ENCODE peak calls at places on chromosomes 6 and 20, in five cellular contexts. E is HCT116, C is testis, O is GM23248, J is thyroid gland. L is an unnamed sample. For H3K9me3, the result is how much of the 10 kb centered on the place peaks cover.

GRCh38 chr6:163500105-163500504 is 85.6 kb downstream of the QKI start:
- DNase-seq in E (no peak), C (no peak), O (no peak), J (no peak), L (no peak)

GRCh38 chr20:11687546-11688292 is 230.0 kb upstream of the BTBD3 start:
- DNase-seq in E (no peak), C (no peak), O (no peak), J (no peak), L (no peak)

GRCh38 chr20:49987015-49987867 is 4.5 kb downstream of the SNAI1 start:
- DNase-seq in E (no peak), C (no peak), O (peak), J (no peak), L (no peak)

GRCh38 chr20:49583669-49584417 is 15.9 kb upstream of the PTGIS start:
- DNase-seq in E (no peak), C (peak), O (peak), J (peak), L (no peak)

GRCh38 chr6:16320533-16321340 is 82.3 kb downstream of the GMPR start:
- DNase-seq in E (no peak), C (no peak), O (peak), J (no peak), L (no peak)

GRCh38 chr6:12911387-12911960 is 194.9 kb downstream of the PHACTR1 start:
- DNase-seq in E (no peak), C (no peak), O (peak), J (no peak), L (no peak)

GRCh38 chr6:81838031-81838430 is 85.5 kb upstream of the TENT5A start:
- DNase-seq in E (no peak), C (no peak), O (no peak), J (no peak), L (no peak)

GRCh38 chr6:33118525-33119123 is 42.8 kb downstream of the HLA-DPB1 start:
- DNase-seq in E (peak), C (no peak), O (peak), J (no peak), L (no peak)

GRCh38 chr20:52972190-52972937 is at the start of gene TSHZ2:
- DNase-seq in E (no peak), C (peak), O (peak), J (peak), L (peak)

GRCh38 chr6:1310628-1311399 is 1.1 kb upstream of the FOXQ1 start:
- DNase-seq in E (peak), C (peak), O (peak), J (peak), L (peak)

GRCh38 chr20:3190681-3191111 is 13.8 kb downstream of the DDRGK1 start:
- DNase-seq in E (no peak), C (no peak), O (no peak), J (no peak), L (no peak)

GRCh38 chr6:70456725-70457124 is 43.4 kb downstream of the FAM135A start:
- DNase-seq in E (no peak), C (no peak), O (no peak), J (no peak), L (no peak)

GRCh38 chr20:44962483-44962882 is 2.3 kb upstream of the TOMM34 start:
- DNase-seq in E (no peak), C (no peak), O (no peak), J (no peak), L (no peak)

GRCh38 chr20:39849171-39849570 is 839.9 kb downstream of the MAFB start:
- DNase-seq in E (no peak), C (no peak), O (no peak), J (no peak), L (no peak)

GRCh38 chr6:138004423-138005287 is 102.6 kb downstream of the PERP start:
- DNase-seq in E (peak), C (peak), O (peak), J (no peak), L (no peak)

GRCh38 chr20:15113374-15113773 is 776.0 kb upstream of the FLRT3 start:
- DNase-seq in E (no peak), C (peak), O (peak), J (no peak), L (no peak)

GRCh38 chr6:152268846-152269442 is 368.2 kb downstream of the SYNE1 start:
- DNase-seq in E (no peak), C (no peak), O (peak), J (no peak), L (no peak)

GRCh38 chr6:14709066-14709670 is 536.7 kb upstream of the JARID2 start:
- DNase-seq in E (no peak), C (no peak), O (no peak), J (no peak), L (no peak)

GRCh38 chr6:118122801-118123200 is 215.7 kb downstream of the SLC35F1 start:
- DNase-seq in E (no peak), C (no peak), O (no peak), J (no peak), L (no peak)

GRCh38 chr20:48459729-48460395 is 367.9 kb downstream of the PREX1 start:
- DNase-seq in E (no peak), C (no peak), O (no peak), J (no peak), L (no peak)

GRCh38 chr20:9506964-9507369 is 7.4 kb upstream of the LAMP5 start:
- DNase-seq in E (no peak), C (no peak), O (no peak), J (no peak), L (peak)

DNA sequence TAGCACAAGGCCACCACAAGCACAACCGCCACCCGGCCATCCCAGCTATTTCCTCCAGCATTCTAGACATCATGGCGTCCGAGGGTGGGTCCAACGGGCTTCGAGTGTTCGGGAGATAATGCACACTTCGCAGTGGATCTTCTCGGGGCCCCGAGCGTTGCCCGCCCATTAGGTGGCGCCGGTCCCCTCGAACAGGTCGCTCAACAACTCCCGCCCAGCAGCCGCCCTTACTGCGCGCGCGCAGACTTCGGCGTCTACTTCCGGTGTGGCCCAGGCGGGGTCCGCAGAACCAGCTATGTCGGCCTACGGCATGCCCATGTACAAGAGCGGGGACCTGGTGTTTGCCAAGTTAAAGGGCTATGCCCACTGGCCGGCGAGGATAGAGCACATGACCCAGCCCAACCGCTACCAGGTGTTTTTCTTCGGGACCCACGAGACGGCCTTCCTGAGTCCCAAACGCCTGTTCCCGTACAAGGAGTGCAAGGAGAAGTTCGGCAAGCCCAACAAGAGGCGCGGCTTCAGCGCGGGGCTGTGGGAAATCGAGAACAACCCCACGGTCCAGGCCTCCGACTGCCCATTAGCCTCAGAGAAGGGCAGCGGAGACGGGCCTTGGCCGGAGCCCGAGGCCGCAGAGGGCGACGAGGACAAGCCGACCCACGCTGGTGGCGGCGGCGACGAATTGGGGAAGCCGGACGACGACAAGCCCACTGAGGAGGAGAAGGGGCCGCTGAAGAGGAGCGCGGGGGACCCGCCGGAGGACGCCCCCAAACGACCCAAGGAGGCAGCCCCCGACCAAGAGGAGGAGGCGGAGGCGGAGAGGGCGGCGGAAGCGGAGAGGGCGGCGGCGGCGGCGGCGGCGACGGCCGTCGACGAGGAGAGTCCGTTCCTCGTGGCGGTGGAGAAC is at the start of gene HDGFL1:
- DNase-seq in E (no peak), C (peak), O (no peak), J (no peak), L (no peak)
- H3K9me3 ChIP-seq in E (under half), C (under half), O (under half), J (under half), L (under half)

GRCh38 chr6:148677594-148678476 is 69.0 kb upstream of the UST start:
- DNase-seq in E (no peak), C (no peak), O (no peak), J (no peak), L (no peak)
- H3K9me3 ChIP-seq in E (under half), C (under half), O (under half), J (under half), L (under half)

GRCh38 chr20:31239139-31239538 is 18.3 kb upstream of the DEFB115 start:
- DNase-seq in E (no peak), C (no peak), O (no peak), J (no peak), L (no peak)

GRCh38 chr20:31236953-31237352 is 20.5 kb upstream of the DEFB115 start:
- DNase-seq in E (no peak), C (no peak), O (no peak), J (no peak), L (no peak)

DNA sequence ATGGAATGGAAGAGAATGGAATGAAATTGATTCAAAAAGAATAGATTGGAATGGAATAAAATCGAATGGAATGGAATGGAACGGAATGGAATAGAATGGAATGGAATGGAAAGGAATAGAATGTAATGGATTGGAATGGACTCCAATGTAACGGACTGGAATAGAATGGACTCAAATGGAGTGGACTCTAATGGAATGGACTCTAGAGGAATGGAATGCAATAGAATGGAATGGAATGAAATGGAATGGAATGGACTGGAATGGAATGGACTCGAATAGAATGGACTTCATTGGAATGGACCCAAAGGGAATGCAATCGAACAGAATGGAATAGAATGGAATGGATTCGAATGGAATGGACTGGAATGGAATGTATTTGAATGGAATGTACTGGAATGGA is 19.7 kb upstream of the DEFB115 start:
- DNase-seq in E (no peak), C (no peak), O (no peak), J (no peak), L (no peak)
- H3K9me3 ChIP-seq in E (half or more), C (under half), O (under half), J (under half), L (half or more)

DNA sequence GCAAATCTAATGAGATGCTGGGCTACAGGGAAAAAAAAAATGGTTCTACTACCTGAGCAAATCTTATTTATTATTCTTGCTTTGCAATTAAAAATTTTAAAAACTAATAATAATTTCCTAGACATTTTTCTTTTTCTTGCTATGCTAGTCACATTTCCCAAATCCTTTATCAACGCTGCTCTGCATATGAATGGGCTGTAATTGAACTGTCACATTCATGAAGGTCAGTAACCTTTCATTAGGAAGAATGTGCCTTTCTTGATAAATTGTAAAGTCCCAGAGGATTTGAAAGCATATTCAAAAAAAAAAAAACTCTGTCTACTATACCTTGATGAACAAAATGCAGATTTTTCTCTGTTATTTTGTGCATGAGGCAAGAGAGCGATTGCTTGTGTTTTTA is 538.7 kb upstream of the ID4 start:
- DNase-seq in E (no peak), C (no peak), O (no peak), J (no peak), L (no peak)
- H3K9me3 ChIP-seq in E (under half), C (under half), O (under half), J (under half), L (under half)

GRCh38 chr6:25137497-25137896 is 141.7 kb upstream of the CARMIL1 start:
- DNase-seq in E (no peak), C (no peak), O (peak), J (no peak), L (no peak)

GRCh38 chr6:25130518-25130917 is 148.7 kb upstream of the CARMIL1 start:
- DNase-seq in E (no peak), C (no peak), O (no peak), J (no peak), L (no peak)

GRCh38 chr6:25132934-25133333 is 146.2 kb upstream of the CARMIL1 start:
- DNase-seq in E (no peak), C (no peak), O (no peak), J (no peak), L (no peak)

GRCh38 chr6:25136879-25137278 is 142.3 kb upstream of the CARMIL1 start:
- DNase-seq in E (no peak), C (peak), O (peak), J (peak), L (no peak)

GRCh38 chr6:25133479-25133878 is 145.7 kb upstream of the CARMIL1 start:
- DNase-seq in E (no peak), C (no peak), O (no peak), J (no peak), L (no peak)
- H3K9me3 ChIP-seq in E (under half), C (under half), O (under half), J (under half), L (under half)

GRCh38 chr6:303948-304558 is 11.8 kb downstream of the DUSP22 start:
- DNase-seq in E (no peak), C (no peak), O (no peak), J (no peak), L (peak)
- H3K9me3 ChIP-seq in E (under half), C (under half), O (under half), J (under half), L (under half)

DNA sequence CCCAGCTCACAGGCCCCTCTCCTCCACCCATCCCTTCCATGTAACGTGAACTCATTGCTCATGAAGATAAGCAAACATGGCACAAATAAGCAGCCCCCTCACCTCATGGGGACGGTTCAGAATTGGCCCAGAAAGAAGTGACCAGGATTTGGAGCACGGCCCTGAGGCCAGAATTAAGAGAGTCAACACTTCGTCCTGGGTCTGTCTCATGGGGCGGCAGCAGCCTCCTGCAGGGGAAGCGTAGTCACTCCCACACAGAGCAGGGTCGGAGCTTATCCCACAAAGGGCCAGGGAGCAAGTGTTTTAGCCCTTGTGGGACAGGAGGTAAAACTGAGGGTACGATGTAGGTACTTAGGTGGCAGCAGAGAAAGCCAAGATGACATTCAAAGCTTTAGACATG is 28.6 kb upstream of the DACT2 start:
- DNase-seq in E (no peak), C (no peak), O (no peak), J (no peak), L (peak)
- H3K9me3 ChIP-seq in E (under half), C (under half), O (under half), J (under half), L (under half)

DNA sequence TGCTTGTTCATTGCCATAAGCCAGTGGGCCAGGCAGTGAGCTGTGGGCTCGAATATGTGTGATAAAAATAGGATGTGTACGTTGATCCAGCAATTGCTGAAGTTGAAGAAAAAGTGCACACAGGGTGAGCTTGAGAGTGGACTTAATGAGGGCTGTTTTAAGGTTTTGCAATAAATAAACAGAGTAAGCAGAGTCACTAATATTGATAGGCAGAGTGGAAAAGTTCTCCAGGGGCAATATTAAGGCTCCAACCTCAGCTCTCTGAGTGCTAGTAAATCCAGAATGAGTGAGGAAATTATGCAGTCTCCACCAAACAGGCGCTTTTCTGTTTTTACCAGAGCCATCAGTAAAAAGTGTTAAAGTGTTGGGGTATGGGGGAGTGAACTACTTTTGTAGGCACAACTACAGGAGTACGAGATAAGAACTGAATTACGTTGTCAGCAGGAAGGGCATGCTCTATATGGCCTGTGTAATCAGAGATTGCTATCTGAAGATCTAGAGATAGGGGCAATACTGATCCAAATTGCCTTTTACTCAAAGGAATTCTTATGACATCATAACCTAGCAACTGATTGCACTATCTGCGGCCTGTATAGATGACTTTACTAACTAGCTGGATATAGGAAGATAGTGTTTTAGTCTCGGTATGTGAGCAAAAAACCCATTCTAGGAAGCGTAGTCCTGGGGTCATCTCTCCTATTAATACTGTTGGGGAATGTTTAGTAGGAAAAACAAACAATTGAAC is 7.6 kb upstream of the TBC1D20 start:
- DNase-seq in E (no peak), C (no peak), O (no peak), J (no peak), L (no peak)
- H3K9me3 ChIP-seq in E (under half), C (under half), O (under half), J (under half), L (half or more)

GRCh38 chr6:134910596-134910935 is 39.3 kb downstream of the ALDH8A1 start:
- DNase-seq in E (no peak), C (no peak), O (no peak), J (no peak), L (no peak)

GRCh38 chr6:134903448-134903847 is 46.5 kb downstream of the ALDH8A1 start:
- DNase-seq in E (no peak), C (no peak), O (peak), J (peak), L (no peak)

GRCh38 chr6:134911532-134911931 is 38.4 kb downstream of the ALDH8A1 start:
- DNase-seq in E (no peak), C (no peak), O (peak), J (no peak), L (no peak)

GRCh38 chr6:134909701-134910595 is 40.0 kb downstream of the ALDH8A1 start:
- DNase-seq in E (no peak), C (no peak), O (peak), J (no peak), L (no peak)

GRCh38 chr6:134908906-134909516 is 40.9 kb downstream of the ALDH8A1 start:
- DNase-seq in E (peak), C (peak), O (peak), J (no peak), L (no peak)
- H3K9me3 ChIP-seq in E (under half), C (under half), O (under half), J (under half), L (under half)

GRCh38 chr6:303263-303662 is 11.0 kb downstream of the DUSP22 start:
- DNase-seq in E (no peak), C (no peak), O (no peak), J (no peak), L (no peak)

GRCh38 chr6:301929-302705 is 9.8 kb downstream of the DUSP22 start:
- DNase-seq in E (no peak), C (no peak), O (no peak), J (no peak), L (no peak)

GRCh38 chr6:301526-301925 is 9.2 kb downstream of the DUSP22 start:
- DNase-seq in E (no peak), C (no peak), O (no peak), J (no peak), L (no peak)

GRCh38 chr6:300494-301198 is 8.4 kb downstream of the DUSP22 start:
- DNase-seq in E (no peak), C (no peak), O (no peak), J (no peak), L (no peak)

DNA sequence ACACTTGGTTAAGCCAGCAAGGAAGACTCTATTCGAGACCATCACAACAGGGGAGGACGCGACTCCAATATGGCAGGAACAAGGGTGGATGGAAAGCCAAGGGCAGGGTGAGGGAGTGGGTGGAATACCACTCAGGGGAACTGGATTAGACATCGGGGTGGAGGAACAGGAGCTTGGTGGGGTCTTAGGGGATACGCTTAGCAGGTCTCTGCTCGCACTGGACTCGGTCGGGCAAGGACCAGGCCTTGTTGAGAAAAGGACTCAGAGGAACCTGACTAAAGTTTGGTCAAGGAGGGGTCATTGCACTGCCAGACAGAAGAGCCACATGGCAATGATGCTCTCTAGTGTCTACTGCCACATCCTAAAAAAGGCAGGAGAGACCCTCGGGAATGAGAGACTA is 10.5 kb downstream of the DUSP22 start:
- DNase-seq in E (no peak), C (no peak), O (no peak), J (no peak), L (no peak)
- H3K9me3 ChIP-seq in E (under half), C (under half), O (under half), J (under half), L (under half)

L was measured in endodermal cell.